ENCODE peak calls at places on chromosome 16, in five cellular contexts. One of them, this sample, is unnamed.

GRCh38 chr16:31427441-31428276 is 501 bp downstream of the COX6A2 start:
- DNase-seq in pancreas: peak; percentile 58
- DNase-seq in adrenal gland: peak; percentile 51
- DNase-seq in mucosa of descending colon: peak; percentile 72
- DNase-seq in neural progenitor cell: no peak
- DNase-seq in this sample: peak; percentile 47

GRCh38 chr16:18979936-18980335 is 3.8 kb upstream of the TMC7 start:
- DNase-seq in pancreas: no peak
- DNase-seq in adrenal gland: no peak
- DNase-seq in mucosa of descending colon: no peak
- DNase-seq in neural progenitor cell: no peak
- DNase-seq in this sample: no peak

GRCh38 chr16:9053006-9053601 is 38.3 kb upstream of the HAPSTR1 start:
- DNase-seq in pancreas: peak; percentile 27
- DNase-seq in adrenal gland: peak; percentile 80
- DNase-seq in mucosa of descending colon: peak; percentile 33
- DNase-seq in neural progenitor cell: peak; percentile 95
- DNase-seq in this sample: peak; percentile 46

GRCh38 chr16:25124503-25124902 is 13.0 kb downstream of the LCMT1 start:
- DNase-seq in pancreas: no peak
- DNase-seq in adrenal gland: no peak
- DNase-seq in mucosa of descending colon: no peak
- DNase-seq in neural progenitor cell: no peak
- DNase-seq in this sample: no peak

GRCh38 chr16:88638323-88639230 is at the start of gene IL17C:
- DNase-seq in pancreas: peak; percentile 83
- DNase-seq in adrenal gland: no peak
- DNase-seq in mucosa of descending colon: peak; percentile 82
- DNase-seq in neural progenitor cell: no peak
- DNase-seq in this sample: peak; percentile 79

GRCh38 chr16:55331648-55332185 is 7.7 kb downstream of the IRX6 start:
- DNase-seq in pancreas: no peak
- DNase-seq in adrenal gland: no peak
- DNase-seq in mucosa of descending colon: no peak
- DNase-seq in neural progenitor cell: no peak
- DNase-seq in this sample: no peak

GRCh38 chr16:25689137-25689836 is 2.5 kb upstream of the HS3ST4 start:
- DNase-seq in pancreas: no peak
- DNase-seq in adrenal gland: no peak
- DNase-seq in mucosa of descending colon: no peak
- DNase-seq in neural progenitor cell: no peak
- DNase-seq in this sample: no peak

GRCh38 chr16:8767176-8767575 is 30.3 kb downstream of the TMEM186 start:
- DNase-seq in pancreas: no peak
- DNase-seq in adrenal gland: no peak
- DNase-seq in mucosa of descending colon: no peak
- DNase-seq in neural progenitor cell: no peak
- DNase-seq in this sample: no peak

GRCh38 chr16:569445-570254 is at the start of gene PIGQ:
- DNase-seq in pancreas: peak; percentile 72
- DNase-seq in adrenal gland: peak; percentile 92
- DNase-seq in mucosa of descending colon: peak; percentile 78
- DNase-seq in neural progenitor cell: peak; percentile 90
- DNase-seq in this sample: peak; percentile 65

GRCh38 chr16:86392751-86393150 is 117.6 kb upstream of the FOXF1 start:
- DNase-seq in pancreas: no peak
- DNase-seq in adrenal gland: no peak
- DNase-seq in mucosa of descending colon: no peak
- DNase-seq in neural progenitor cell: no peak
- DNase-seq in this sample: no peak

GRCh38 chr16:66588981-66589713 is 9.9 kb downstream of the CMTM2 start:
- DNase-seq in pancreas: no peak
- DNase-seq in adrenal gland: peak; percentile 41
- DNase-seq in mucosa of descending colon: peak; percentile 59
- DNase-seq in neural progenitor cell: peak; percentile 50
- DNase-seq in this sample: peak; percentile 42

GRCh38 chr16:66591018-66591417 is 11.8 kb downstream of the CMTM2 start:
- DNase-seq in pancreas: no peak
- DNase-seq in adrenal gland: no peak
- DNase-seq in mucosa of descending colon: no peak
- DNase-seq in neural progenitor cell: no peak
- DNase-seq in this sample: no peak

GRCh38 chr16:66592241-66592640 is 12.3 kb upstream of the CMTM3 start:
- DNase-seq in pancreas: no peak
- DNase-seq in adrenal gland: no peak
- DNase-seq in mucosa of descending colon: no peak
- DNase-seq in neural progenitor cell: no peak
- DNase-seq in this sample: no peak

GRCh38 chr16:66587881-66588600 is 8.8 kb downstream of the CMTM2 start:
- DNase-seq in pancreas: no peak
- DNase-seq in adrenal gland: no peak
- DNase-seq in mucosa of descending colon: no peak
- DNase-seq in neural progenitor cell: no peak
- DNase-seq in this sample: no peak

GRCh38 chr16:66590322-66590721 is 11.1 kb downstream of the CMTM2 start:
- DNase-seq in pancreas: no peak
- DNase-seq in adrenal gland: no peak
- DNase-seq in mucosa of descending colon: no peak
- DNase-seq in neural progenitor cell: no peak
- DNase-seq in this sample: no peak
- H3K4me3 ChIP-seq in pancreas: no peak overlapping the region
- H3K4me3 ChIP-seq in adrenal gland: no peak overlapping the region
- H3K4me3 ChIP-seq in mucosa of descending colon: no peak overlapping the region
- H3K4me3 ChIP-seq in neural progenitor cell: no peak overlapping the region
- H3K4me3 ChIP-seq in this sample: no peak overlapping the region

GRCh38 chr16:74225278-74225677 is 71.3 kb upstream of the PSMD7 start:
- DNase-seq in pancreas: no peak
- DNase-seq in adrenal gland: no peak
- DNase-seq in mucosa of descending colon: no peak
- DNase-seq in neural progenitor cell: no peak
- DNase-seq in this sample: no peak

GRCh38 chr16:74226361-74226979 is 70.1 kb upstream of the PSMD7 start:
- DNase-seq in pancreas: no peak
- DNase-seq in adrenal gland: no peak
- DNase-seq in mucosa of descending colon: no peak
- DNase-seq in neural progenitor cell: peak; percentile 45
- DNase-seq in this sample: no peak

GRCh38 chr16:74230126-74230525 is 66.5 kb upstream of the PSMD7 start:
- DNase-seq in pancreas: no peak
- DNase-seq in adrenal gland: no peak
- DNase-seq in mucosa of descending colon: no peak
- DNase-seq in neural progenitor cell: no peak
- DNase-seq in this sample: no peak

DNA sequence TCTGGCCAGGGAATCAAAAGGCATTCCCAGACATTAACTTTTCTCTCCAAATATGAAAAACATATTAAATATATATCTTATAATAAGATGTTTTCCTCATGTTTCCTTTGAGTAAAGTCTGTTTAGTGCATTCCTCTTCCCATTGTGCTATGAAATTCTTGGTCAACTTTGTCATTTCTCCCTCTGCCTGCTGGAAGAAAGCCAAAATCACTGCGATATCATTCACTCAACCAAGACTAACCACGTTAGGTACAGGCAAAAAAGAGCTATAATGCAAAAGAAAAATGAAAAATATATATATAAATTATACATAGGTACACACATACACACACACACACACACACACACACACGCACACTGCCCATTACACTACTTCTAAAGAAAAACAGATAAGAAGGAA is 71.8 kb upstream of the PSMD7 start:
- DNase-seq in pancreas: no peak
- DNase-seq in adrenal gland: no peak
- DNase-seq in mucosa of descending colon: no peak
- DNase-seq in neural progenitor cell: no peak
- DNase-seq in this sample: no peak
- H3K36me3 ChIP-seq in pancreas: no peaks in the 10 kb centered on the region
- H3K36me3 ChIP-seq in adrenal gland: no peaks in the 10 kb centered on the region
- H3K36me3 ChIP-seq in mucosa of descending colon: no peaks in the 10 kb centered on the region
- H3K36me3 ChIP-seq in neural progenitor cell: no peaks in the 10 kb centered on the region
- H3K36me3 ChIP-seq in this sample: no peaks in the 10 kb centered on the region

DNA sequence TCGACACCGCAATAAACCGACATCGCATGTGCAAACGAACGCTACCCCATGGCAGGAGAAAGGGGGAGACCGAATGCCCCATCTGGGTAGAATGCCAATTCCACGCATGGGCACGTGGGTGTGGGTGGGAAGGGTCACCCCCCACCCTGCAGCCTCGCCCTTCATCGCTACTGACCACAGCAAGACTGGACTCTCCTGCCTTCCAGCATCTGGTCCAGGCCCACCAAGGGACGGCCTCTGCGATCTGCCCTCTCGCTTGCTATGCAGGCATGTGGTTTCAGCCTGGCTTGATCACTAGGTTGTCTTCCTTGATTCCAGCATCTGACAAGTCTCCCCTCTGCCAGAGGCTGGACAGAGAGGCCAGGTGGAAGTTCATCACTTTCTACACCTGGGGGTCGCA is 159.3 kb downstream of the C16orf78 start:
- DNase-seq in pancreas: no peak
- DNase-seq in adrenal gland: no peak
- DNase-seq in mucosa of descending colon: no peak
- DNase-seq in neural progenitor cell: no peak
- DNase-seq in this sample: no peak
- H3K4me3 ChIP-seq in pancreas: no peak overlapping the region
- H3K4me3 ChIP-seq in adrenal gland: no peak overlapping the region
- H3K4me3 ChIP-seq in mucosa of descending colon: no peak overlapping the region
- H3K4me3 ChIP-seq in neural progenitor cell: no peak overlapping the region
- H3K4me3 ChIP-seq in this sample: no peak overlapping the region

DNA sequence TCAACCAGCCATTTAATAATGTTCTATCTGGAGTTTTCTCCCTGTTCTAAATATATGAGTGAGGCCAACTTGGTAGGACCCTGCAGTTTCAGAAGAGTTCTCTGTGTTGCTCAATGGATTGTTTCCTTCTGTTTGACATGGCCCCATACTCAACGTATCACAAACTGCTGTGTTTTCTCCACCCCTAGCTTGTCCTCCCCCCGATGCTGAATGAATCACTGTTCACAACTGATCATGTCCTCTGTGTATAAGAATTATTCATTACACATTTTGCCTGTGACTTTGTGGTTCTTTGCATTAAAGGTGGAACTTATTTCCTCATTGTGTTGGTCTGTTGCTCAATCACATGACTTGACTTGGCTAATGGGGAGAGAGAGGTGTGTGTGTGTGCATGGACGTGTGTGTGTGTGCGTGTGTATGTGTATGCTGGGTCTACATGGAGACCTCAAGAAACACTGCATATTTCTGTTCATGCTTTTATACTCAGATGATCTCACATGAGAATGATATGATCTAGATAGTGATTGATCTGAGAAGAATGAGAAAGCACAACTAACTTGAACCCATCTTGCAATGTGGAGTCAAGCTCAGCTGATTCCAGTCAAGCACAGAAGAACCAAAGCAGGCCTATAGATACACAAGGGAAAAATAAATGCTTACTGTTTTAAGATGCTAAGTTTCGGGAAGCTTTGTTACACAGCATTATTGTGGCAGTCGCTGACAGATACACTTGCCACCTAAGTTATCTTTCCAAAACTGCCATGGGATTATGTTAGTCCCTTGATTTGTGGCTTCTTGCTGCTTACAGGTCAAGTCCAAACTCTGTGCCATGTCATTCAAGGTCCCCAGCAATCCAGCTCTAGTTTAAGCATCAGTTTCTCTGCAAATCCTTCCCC is 167.8 kb upstream of the ZFHX3 start:
- DNase-seq in pancreas: no peak
- DNase-seq in adrenal gland: no peak
- DNase-seq in mucosa of descending colon: no peak
- DNase-seq in neural progenitor cell: no peak
- DNase-seq in this sample: no peak
- H3K36me3 ChIP-seq in pancreas: no peaks in the 10 kb centered on the region
- H3K36me3 ChIP-seq in adrenal gland: no peaks in the 10 kb centered on the region
- H3K36me3 ChIP-seq in mucosa of descending colon: no peaks in the 10 kb centered on the region
- H3K36me3 ChIP-seq in neural progenitor cell: no peaks in the 10 kb centered on the region
- H3K36me3 ChIP-seq in this sample: no peaks in the 10 kb centered on the region

DNA sequence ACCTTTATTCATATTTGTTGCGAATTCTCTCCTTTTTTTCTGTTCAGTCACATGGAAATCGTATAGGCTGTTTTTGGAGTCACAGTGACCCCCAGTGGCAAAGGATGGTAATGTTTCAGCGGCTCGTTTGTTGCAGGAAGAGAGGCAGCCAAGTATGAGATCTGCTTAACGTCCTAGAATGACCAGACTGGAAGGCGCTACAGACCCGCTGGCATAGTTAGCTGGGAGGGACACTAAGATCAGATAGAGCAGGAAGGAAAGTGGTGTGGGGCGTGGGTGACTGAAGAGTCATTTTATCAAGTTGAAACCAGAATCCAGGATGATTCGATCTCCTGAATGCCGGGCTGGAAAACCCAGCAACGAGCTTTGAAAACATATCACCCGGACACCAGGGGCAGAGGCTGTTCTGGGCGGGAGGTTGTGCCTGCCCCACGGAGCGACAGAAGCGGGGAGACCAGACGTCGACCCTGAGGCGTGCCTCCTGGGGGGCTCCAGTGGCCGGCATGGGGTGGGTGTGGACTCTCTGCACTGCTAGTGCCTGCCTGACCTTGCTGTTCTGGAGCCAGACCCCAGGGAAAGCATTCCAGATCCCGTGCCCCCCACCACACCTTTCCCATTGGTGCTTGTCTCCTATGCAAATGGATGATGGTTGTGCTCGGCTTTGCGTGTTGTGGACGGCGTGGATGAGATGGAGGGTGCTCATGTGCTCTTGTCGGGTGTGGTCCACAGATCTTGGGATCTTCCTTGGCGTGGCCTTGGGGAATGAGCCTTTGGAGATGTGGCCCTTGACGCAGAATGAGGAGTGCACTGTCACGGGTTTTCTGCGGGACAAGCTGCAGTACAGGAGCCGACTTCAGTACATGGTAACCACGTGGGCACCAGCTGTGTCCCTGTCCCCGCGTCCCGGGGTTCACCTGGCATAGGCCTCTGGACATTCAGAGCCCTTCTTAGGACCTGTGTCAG is 7.7 kb downstream of the IL34 start:
- DNase-seq in pancreas: peak; percentile 66
- DNase-seq in adrenal gland: peak; percentile 86
- DNase-seq in mucosa of descending colon: peak; percentile 84
- DNase-seq in neural progenitor cell: peak; percentile 84
- DNase-seq in this sample: peak; percentile 91
- H3K4me3 ChIP-seq in pancreas: no peak overlapping the region
- H3K4me3 ChIP-seq in adrenal gland: no peak overlapping the region
- H3K4me3 ChIP-seq in mucosa of descending colon: no peak overlapping the region
- H3K4me3 ChIP-seq in neural progenitor cell: no peak overlapping the region
- H3K4me3 ChIP-seq in this sample: peak overlapping the region; percentile 25

This sample was measured in colonic mucosa.